ENCODE peak calls at places on chromosomes 5 and 9, in seven cellular contexts. One of them, this sample, is unnamed.

GRCh38 chr9:2145746-2146145 is 130.6 kb downstream of the SMARCA2 start:
- DNase-seq in hepatocyte: no peak
- DNase-seq in Peyer's patch: no peak
- DNase-seq in cardiac muscle cell: no peak
- DNase-seq in lung: no peak
- DNase-seq in right lobe of liver: no peak
- DNase-seq in DND-41: no peak
- DNase-seq in this sample: no peak

GRCh38 chr5:37871023-37871815 is 31.4 kb upstream of the GDNF start:
- DNase-seq in cardiac muscle cell: peak; percentile 14
- DNase-seq in DND-41: no peak
- DNase-seq in Peyer's patch: no peak
- DNase-seq in hepatocyte: no peak
- DNase-seq in lung: no peak
- DNase-seq in right lobe of liver: no peak
- DNase-seq in this sample: no peak

GRCh38 chr5:131156971-131157370 is 8.1 kb downstream of the HINT1 start:
- DNase-seq in right lobe of liver: no peak
- DNase-seq in lung: no peak
- DNase-seq in cardiac muscle cell: no peak
- DNase-seq in hepatocyte: no peak
- DNase-seq in Peyer's patch: no peak
- DNase-seq in DND-41: no peak
- DNase-seq in this sample: no peak

GRCh38 chr9:69173891-69174644 is at the start of gene TJP2:
- DNase-seq in hepatocyte: peak; percentile 72
- DNase-seq in Peyer's patch: peak; percentile 27
- DNase-seq in cardiac muscle cell: peak; percentile 85
- DNase-seq in lung: peak; percentile 73
- DNase-seq in DND-41: no peak
- DNase-seq in right lobe of liver: peak; percentile 93
- DNase-seq in this sample: peak; percentile 30

GRCh38 chr9:91693226-91693625 is 256.8 kb downstream of the ROR2 start:
- DNase-seq in DND-41: no peak
- DNase-seq in hepatocyte: no peak
- DNase-seq in lung: no peak
- DNase-seq in cardiac muscle cell: no peak
- DNase-seq in right lobe of liver: no peak
- DNase-seq in Peyer's patch: no peak
- DNase-seq in this sample: no peak

GRCh38 chr5:110056580-110057114 is 366.9 kb downstream of the MAN2A1 start:
- DNase-seq in DND-41: no peak
- DNase-seq in lung: no peak
- DNase-seq in cardiac muscle cell: no peak
- DNase-seq in right lobe of liver: no peak
- DNase-seq in hepatocyte: no peak
- DNase-seq in Peyer's patch: no peak
- DNase-seq in this sample: no peak

GRCh38 chr5:181190711-181191525 is 14.1 kb downstream of the TRIM7 start:
- DNase-seq in hepatocyte: peak; percentile 77
- DNase-seq in cardiac muscle cell: peak; percentile 60
- DNase-seq in right lobe of liver: peak; percentile 72
- DNase-seq in DND-41: peak; percentile 48
- DNase-seq in Peyer's patch: peak; percentile 56
- DNase-seq in lung: no peak
- DNase-seq in this sample: peak; percentile 65

GRCh38 chr5:90528704-90529233 is 615 bp downstream of the LYSMD3 start:
- DNase-seq in right lobe of liver: no peak
- DNase-seq in Peyer's patch: no peak
- DNase-seq in lung: no peak
- DNase-seq in cardiac muscle cell: peak; percentile 31
- DNase-seq in DND-41: peak; percentile 7
- DNase-seq in hepatocyte: peak; percentile 23
- DNase-seq in this sample: peak; percentile 35

GRCh38 chr9:109894921-109895758 is 115.1 kb downstream of the PALM2AKAP2 start:
- DNase-seq in Peyer's patch: no peak
- DNase-seq in right lobe of liver: no peak
- DNase-seq in cardiac muscle cell: peak; percentile 13
- DNase-seq in DND-41: peak; percentile 13
- DNase-seq in hepatocyte: no peak
- DNase-seq in lung: no peak
- DNase-seq in this sample: no peak

GRCh38 chr9:124257865-124258764 is at the start of gene NEK6:
- DNase-seq in DND-41: no peak
- DNase-seq in hepatocyte: peak; percentile 63
- DNase-seq in Peyer's patch: no peak
- DNase-seq in cardiac muscle cell: peak; percentile 51
- DNase-seq in lung: no peak
- DNase-seq in right lobe of liver: peak; percentile 83
- DNase-seq in this sample: peak; percentile 37

GRCh38 chr9:90642570-90643539 is at the start of gene DIRAS2:
- DNase-seq in hepatocyte: peak; percentile 84
- DNase-seq in Peyer's patch: no peak
- DNase-seq in lung: peak; percentile 50
- DNase-seq in cardiac muscle cell: peak; percentile 50
- DNase-seq in right lobe of liver: peak; percentile 78
- DNase-seq in DND-41: no peak
- DNase-seq in this sample: no peak

GRCh38 chr5:69527128-69527745 is 32.8 kb upstream of the GTF2H2C start:
- DNase-seq in cardiac muscle cell: peak; percentile 38
- DNase-seq in hepatocyte: no peak
- DNase-seq in right lobe of liver: no peak
- DNase-seq in Peyer's patch: no peak
- DNase-seq in DND-41: no peak
- DNase-seq in lung: no peak
- DNase-seq in this sample: no peak

GRCh38 chr9:94909250-94909894 is 182.9 kb downstream of the AOPEP start:
- DNase-seq in Peyer's patch: no peak
- DNase-seq in hepatocyte: no peak
- DNase-seq in cardiac muscle cell: no peak
- DNase-seq in lung: peak; percentile 32
- DNase-seq in right lobe of liver: no peak
- DNase-seq in DND-41: no peak
- DNase-seq in this sample: no peak

GRCh38 chr9:87464110-87464991 is 33.3 kb upstream of the DAPK1 start:
- DNase-seq in DND-41: no peak
- DNase-seq in Peyer's patch: no peak
- DNase-seq in lung: no peak
- DNase-seq in right lobe of liver: no peak
- DNase-seq in hepatocyte: no peak
- DNase-seq in cardiac muscle cell: peak; percentile 68
- DNase-seq in this sample: no peak

GRCh38 chr9:114538241-114538640 is 33.0 kb upstream of the WHRN start:
- DNase-seq in lung: no peak
- DNase-seq in cardiac muscle cell: no peak
- DNase-seq in hepatocyte: peak; percentile 64
- DNase-seq in Peyer's patch: peak; percentile 63
- DNase-seq in DND-41: no peak
- DNase-seq in right lobe of liver: no peak
- DNase-seq in this sample: peak; percentile 49

GRCh38 chr5:172325452-172325851 is 41.9 kb upstream of the UBTD2 start:
- DNase-seq in cardiac muscle cell: no peak
- DNase-seq in Peyer's patch: no peak
- DNase-seq in lung: no peak
- DNase-seq in right lobe of liver: no peak
- DNase-seq in hepatocyte: no peak
- DNase-seq in DND-41: no peak
- DNase-seq in this sample: no peak

GRCh38 chr5:38827525-38827924 is 18.3 kb upstream of the OSMR start:
- DNase-seq in hepatocyte: no peak
- DNase-seq in lung: no peak
- DNase-seq in right lobe of liver: no peak
- DNase-seq in cardiac muscle cell: peak; percentile 43
- DNase-seq in Peyer's patch: no peak
- DNase-seq in DND-41: peak; percentile 11
- DNase-seq in this sample: no peak

GRCh38 chr9:126149661-126150060 is 177.0 kb upstream of the MVB12B start:
- DNase-seq in lung: peak; percentile 22
- DNase-seq in Peyer's patch: no peak
- DNase-seq in right lobe of liver: no peak
- DNase-seq in cardiac muscle cell: no peak
- DNase-seq in DND-41: no peak
- DNase-seq in hepatocyte: no peak
- DNase-seq in this sample: no peak

GRCh38 chr5:32668552-32668951 is 42.6 kb upstream of the NPR3 start:
- DNase-seq in right lobe of liver: no peak
- DNase-seq in Peyer's patch: no peak
- DNase-seq in DND-41: no peak
- DNase-seq in cardiac muscle cell: no peak
- DNase-seq in hepatocyte: no peak
- DNase-seq in lung: no peak
- DNase-seq in this sample: no peak

DNA sequence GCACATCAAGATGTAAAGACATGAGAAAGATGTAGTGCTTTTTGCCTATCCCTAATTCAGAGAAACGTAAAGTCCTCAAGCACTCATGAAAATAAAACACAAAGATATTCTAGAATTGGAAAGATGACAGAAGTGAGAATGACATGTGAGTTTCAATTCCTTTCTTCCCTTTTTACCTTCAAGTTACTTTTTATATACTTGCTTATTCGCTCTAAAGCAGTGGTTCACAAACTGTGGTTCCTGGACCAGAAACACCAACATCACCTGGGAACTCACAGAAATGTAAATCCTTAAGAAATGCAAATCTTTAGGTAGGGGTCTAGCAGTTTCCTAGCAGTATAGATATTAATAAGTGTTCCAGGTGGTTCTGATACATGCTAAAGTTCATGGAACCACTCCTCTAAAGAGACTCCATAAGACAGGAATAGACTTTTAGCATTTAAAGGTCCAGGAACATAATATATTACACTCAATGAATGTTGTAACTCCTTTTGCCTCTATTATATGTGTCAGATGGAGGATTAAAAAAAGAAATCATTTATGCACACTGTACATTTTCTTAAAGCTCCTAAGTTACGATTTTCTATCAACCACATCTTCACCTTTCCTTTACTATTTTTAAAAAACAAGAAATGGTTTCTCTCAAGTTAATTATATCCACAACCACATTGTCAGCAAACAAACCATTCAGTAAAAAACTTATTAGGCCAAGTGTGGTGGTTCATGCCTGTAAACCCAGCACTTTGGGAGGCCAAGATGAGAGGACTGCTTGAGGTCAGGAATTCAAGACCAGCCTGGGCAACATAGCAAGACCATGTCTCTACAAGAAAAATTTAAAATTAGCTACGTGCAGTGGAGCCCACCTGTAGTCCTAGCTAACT is 39.9 kb downstream of the ERP44 start:
- DNase-seq in Peyer's patch: peak; percentile 20
- DNase-seq in hepatocyte: no peak
- DNase-seq in DND-41: no peak
- DNase-seq in cardiac muscle cell: no peak
- DNase-seq in lung: no peak
- DNase-seq in right lobe of liver: no peak
- DNase-seq in this sample: no peak
- H3K4me1 ChIP-seq in Peyer's patch: no peaks in the 10 kb centered on the region
- H3K4me1 ChIP-seq in hepatocyte: no peaks in the 10 kb centered on the region
- H3K4me1 ChIP-seq in DND-41: no peaks in the 10 kb centered on the region
- H3K4me1 ChIP-seq in cardiac muscle cell: peaks cover 27% of the 10 kb centered on the region
- H3K4me1 ChIP-seq in lung: no peaks in the 10 kb centered on the region
- H3K4me1 ChIP-seq in right lobe of liver: no peaks in the 10 kb centered on the region
- H3K4me1 ChIP-seq in this sample: no peaks in the 10 kb centered on the region

GRCh38 chr9:85013703-85014102 is 344.2 kb downstream of the NTRK2 start:
- DNase-seq in cardiac muscle cell: no peak
- DNase-seq in right lobe of liver: no peak
- DNase-seq in DND-41: no peak
- DNase-seq in hepatocyte: no peak
- DNase-seq in lung: no peak
- DNase-seq in Peyer's patch: no peak
- DNase-seq in this sample: no peak
- H3K9me3 ChIP-seq in cardiac muscle cell: no peaks in the 10 kb centered on the region
- H3K9me3 ChIP-seq in right lobe of liver: no peaks in the 10 kb centered on the region
- H3K9me3 ChIP-seq in DND-41: no peaks in the 10 kb centered on the region
- H3K9me3 ChIP-seq in hepatocyte: no peaks in the 10 kb centered on the region
- H3K9me3 ChIP-seq in lung: no peaks in the 10 kb centered on the region
- H3K9me3 ChIP-seq in Peyer's patch: no peaks in the 10 kb centered on the region
- H3K9me3 ChIP-seq in this sample: no peaks in the 10 kb centered on the region

DNA sequence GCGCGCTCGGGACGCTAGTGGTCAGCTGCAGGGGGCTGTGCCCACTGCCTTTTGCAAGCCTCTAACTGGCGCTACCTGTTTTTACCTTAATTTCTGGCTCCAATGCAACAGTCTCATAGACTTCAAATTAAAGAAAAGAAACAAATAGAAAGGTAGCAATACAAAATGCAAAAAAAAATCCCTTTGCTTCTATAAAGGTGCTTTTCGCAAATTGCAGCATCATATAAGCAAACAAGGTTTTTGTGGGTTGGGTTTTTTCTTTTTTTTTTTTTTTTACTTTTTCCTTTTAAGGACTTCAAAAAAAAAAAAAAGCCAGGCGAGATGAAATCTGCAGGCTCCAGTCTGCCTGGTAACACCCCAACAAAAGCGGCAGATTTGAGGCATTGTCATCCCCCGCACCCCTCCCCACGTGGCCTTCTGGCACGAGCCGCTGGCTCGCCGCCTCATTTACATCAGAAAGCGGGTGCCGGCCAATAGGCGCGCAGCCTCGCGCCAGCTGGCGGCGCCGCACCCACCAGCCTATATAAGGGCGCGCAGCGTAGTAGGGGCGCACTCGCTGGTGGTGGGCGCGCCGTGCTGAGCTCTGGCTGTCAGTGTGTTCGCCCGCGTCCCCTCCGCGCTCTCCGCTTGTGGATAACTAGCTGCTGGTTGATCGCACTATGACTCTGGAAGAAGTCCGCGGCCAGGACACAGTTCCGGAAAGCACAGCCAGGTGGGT is at the start of gene GADD45G:
- DNase-seq in Peyer's patch: peak; percentile 88
- DNase-seq in right lobe of liver: peak; percentile 96
- DNase-seq in hepatocyte: peak; percentile 93
- DNase-seq in cardiac muscle cell: peak; percentile 87
- DNase-seq in DND-41: peak; percentile 91
- DNase-seq in lung: peak; percentile 93
- DNase-seq in this sample: peak; percentile 83
- H3K27me3 ChIP-seq in Peyer's patch: no peaks in the 10 kb centered on the region
- H3K27me3 ChIP-seq in right lobe of liver: no peaks in the 10 kb centered on the region
- H3K27me3 ChIP-seq in hepatocyte: no peaks in the 10 kb centered on the region
- H3K27me3 ChIP-seq in cardiac muscle cell: peaks cover 10% of the 10 kb centered on the region
- H3K27me3 ChIP-seq in DND-41: peaks cover 26% of the 10 kb centered on the region
- H3K27me3 ChIP-seq in lung: no peaks in the 10 kb centered on the region
- H3K27me3 ChIP-seq in this sample: peaks cover 5% of the 10 kb centered on the region

DNA sequence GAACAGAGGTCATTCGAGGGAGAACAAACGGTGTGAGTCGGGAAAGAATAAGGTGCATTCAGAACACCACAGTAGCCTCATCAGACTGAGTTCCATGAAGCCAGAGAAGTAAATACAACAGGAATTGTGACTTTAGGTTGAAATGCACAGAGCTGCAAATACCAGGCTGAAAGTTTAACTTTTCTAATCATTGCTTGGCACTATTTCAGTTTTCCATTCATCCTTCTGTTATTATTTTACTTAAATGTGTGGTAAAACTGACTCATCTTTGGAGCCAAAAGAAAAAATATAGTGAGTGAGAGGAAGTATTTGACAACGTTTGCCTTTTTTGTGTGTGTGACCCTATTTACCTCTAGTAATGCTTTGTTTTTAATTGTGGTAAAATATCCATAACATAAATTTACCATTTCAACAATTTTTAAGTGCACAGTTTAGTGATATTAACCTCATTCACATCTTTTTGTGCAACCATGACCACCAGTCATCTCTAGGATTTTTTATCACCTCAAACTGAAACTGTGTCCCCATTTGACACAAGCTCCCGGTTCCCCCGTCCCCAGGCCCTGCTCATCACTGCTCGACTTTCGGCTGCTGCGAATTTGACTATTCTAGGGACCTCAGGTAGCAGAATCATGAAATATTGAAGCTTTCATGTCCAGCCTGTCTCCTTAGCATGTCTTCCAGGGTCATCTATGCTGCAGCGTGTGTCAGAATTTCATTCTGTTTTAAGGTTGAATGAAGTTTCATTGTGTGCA is 166.7 kb downstream of the HSD17B3 start:
- DNase-seq in Peyer's patch: no peak
- DNase-seq in hepatocyte: no peak
- DNase-seq in right lobe of liver: no peak
- DNase-seq in cardiac muscle cell: peak; percentile 25
- DNase-seq in lung: no peak
- DNase-seq in DND-41: no peak
- DNase-seq in this sample: no peak
- H3K4me1 ChIP-seq in Peyer's patch: no peaks in the 10 kb centered on the region
- H3K4me1 ChIP-seq in hepatocyte: peaks cover 39% of the 10 kb centered on the region
- H3K4me1 ChIP-seq in right lobe of liver: no peaks in the 10 kb centered on the region
- H3K4me1 ChIP-seq in cardiac muscle cell: peaks cover 3% of the 10 kb centered on the region
- H3K4me1 ChIP-seq in lung: peaks cover 7% of the 10 kb centered on the region
- H3K4me1 ChIP-seq in DND-41: no peaks in the 10 kb centered on the region
- H3K4me1 ChIP-seq in this sample: peaks cover 7% of the 10 kb centered on the region